ENCODE peak calls at places on chromosomes 12 and 14, in seven cellular contexts. U is BJ, Q is PC-3, G is glutamatergic neuron, W is GM12864, K is H9, C is tibial nerve. I is an unnamed sample.

GRCh38 chr12:25269701-25270100 is 19.0 kb upstream of the KRAS start:
- DNase-seq in U (no peak), Q (no peak), G (no peak), W (no peak), K (no peak), C (no peak), I (no peak)

GRCh38 chr12:87094356-87094755 is 838.2 kb upstream of the MGAT4C start:
- DNase-seq in U (no peak), Q (no peak), G (no peak), W (no peak), K (no peak), C (no peak), I (no peak)

GRCh38 chr14:23631702-23632460 is 4.3 kb upstream of the DHRS2 start:
- DNase-seq in U (no peak), Q (peak), G (peak), W (peak), K (peak), C (no peak), I (peak)

GRCh38 chr12:50315803-50316202 is 32.5 kb upstream of the LIMA1 start:
- DNase-seq in U (no peak), Q (no peak), G (no peak), W (no peak), K (no peak), C (no peak), I (no peak)

GRCh38 chr12:26317942-26318565 is 122.7 kb downstream of the SSPN start:
- DNase-seq in U (peak), Q (peak), G (no peak), W (no peak), K (no peak), C (no peak), I (no peak)

GRCh38 chr12:65586796-65587195 is 237.5 kb upstream of the HMGA2 start:
- DNase-seq in U (no peak), Q (no peak), G (no peak), W (no peak), K (no peak), C (no peak), I (no peak)

GRCh38 chr14:103121161-103121845 is 2.0 kb upstream of the TNFAIP2 start:
- DNase-seq in U (no peak), Q (no peak), G (no peak), W (no peak), K (peak), C (peak), I (no peak)

GRCh38 chr14:44149597-44149996 is 357.5 kb downstream of the FSCB start:
- DNase-seq in U (no peak), Q (peak), G (peak), W (no peak), K (peak), C (no peak), I (no peak)

GRCh38 chr14:64218344-64219240 is 75.6 kb downstream of the ESR2 start:
- DNase-seq in U (no peak), Q (no peak), G (no peak), W (no peak), K (no peak), C (no peak), I (no peak)

GRCh38 chr12:53733051-53733812 is 6.0 kb upstream of the CALCOCO1 start:
- DNase-seq in U (peak), Q (peak), G (no peak), W (no peak), K (no peak), C (no peak), I (no peak)

GRCh38 chr12:88309546-88309945 is 167.4 kb downstream of the TMTC3 start:
- DNase-seq in U (no peak), Q (peak), G (no peak), W (no peak), K (no peak), C (no peak), I (no peak)

GRCh38 chr14:39731912-39732311 is 299.7 kb upstream of the FBXO33 start:
- DNase-seq in U (no peak), Q (peak), G (no peak), W (peak), K (no peak), C (no peak), I (no peak)

GRCh38 chr14:101783260-101784016 is 21.9 kb downstream of the PPP2R5C start:
- DNase-seq in U (no peak), Q (no peak), G (no peak), W (no peak), K (no peak), C (no peak), I (no peak)

GRCh38 chr14:96215845-96216244 is 11.2 kb downstream of the BDKRB2 start:
- DNase-seq in U (no peak), Q (no peak), G (no peak), W (no peak), K (no peak), C (no peak), I (no peak)

GRCh38 chr12:77725611-77726010 is 105.1 kb upstream of the NAV3 start:
- DNase-seq in U (peak), Q (no peak), G (no peak), W (no peak), K (no peak), C (no peak), I (no peak)

GRCh38 chr12:77723308-77723707 is 107.4 kb upstream of the NAV3 start:
- DNase-seq in U (no peak), Q (no peak), G (no peak), W (no peak), K (no peak), C (no peak), I (no peak)

GRCh38 chr12:77724367-77724957 is 106.2 kb upstream of the NAV3 start:
- DNase-seq in U (no peak), Q (peak), G (no peak), W (no peak), K (no peak), C (no peak), I (no peak)

GRCh38 chr12:77720258-77720657 is 110.4 kb upstream of the NAV3 start:
- DNase-seq in U (no peak), Q (no peak), G (no peak), W (no peak), K (no peak), C (no peak), I (no peak)
- TF ChIP-seq CTCF in U (peak), Q (peak), G (peak), W (no peak), K (peak), C (no peak), I (no peak)

DNA sequence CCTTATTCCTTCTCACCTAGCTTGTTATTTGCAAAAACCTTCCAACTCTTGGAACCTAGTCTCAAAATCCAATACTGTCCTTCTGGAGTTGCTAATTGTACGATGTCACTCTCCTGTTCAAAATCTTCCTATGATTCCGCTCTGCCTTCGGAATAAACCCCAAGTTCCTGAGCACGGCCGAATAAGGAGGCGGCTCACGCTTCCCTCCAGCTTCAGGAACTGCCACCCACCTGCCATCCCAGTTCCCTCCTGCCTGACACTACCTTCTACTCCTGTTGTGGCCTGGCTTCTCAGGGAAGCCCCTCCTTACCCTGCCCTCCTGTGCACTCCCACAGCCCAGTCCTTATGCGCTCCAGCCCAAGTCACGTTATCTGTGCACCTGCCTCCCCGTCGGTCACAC is 73.2 kb downstream of the SETD3 start:
- DNase-seq in U (no peak), Q (no peak), G (no peak), W (no peak), K (no peak), C (no peak), I (no peak)
- TF ChIP-seq CTCF in U (no peak), Q (no peak), G (no peak), W (no peak), K (no peak), C (no peak), I (no peak)

GRCh38 chr12:121227294-121227693 is 17.4 kb downstream of the P2RX4 start:
- DNase-seq in U (no peak), Q (peak), G (no peak), W (peak), K (no peak), C (no peak), I (peak)
- TF ChIP-seq CTCF in U (no peak), Q (no peak), G (no peak), W (peak), K (no peak), C (no peak), I (no peak)

DNA sequence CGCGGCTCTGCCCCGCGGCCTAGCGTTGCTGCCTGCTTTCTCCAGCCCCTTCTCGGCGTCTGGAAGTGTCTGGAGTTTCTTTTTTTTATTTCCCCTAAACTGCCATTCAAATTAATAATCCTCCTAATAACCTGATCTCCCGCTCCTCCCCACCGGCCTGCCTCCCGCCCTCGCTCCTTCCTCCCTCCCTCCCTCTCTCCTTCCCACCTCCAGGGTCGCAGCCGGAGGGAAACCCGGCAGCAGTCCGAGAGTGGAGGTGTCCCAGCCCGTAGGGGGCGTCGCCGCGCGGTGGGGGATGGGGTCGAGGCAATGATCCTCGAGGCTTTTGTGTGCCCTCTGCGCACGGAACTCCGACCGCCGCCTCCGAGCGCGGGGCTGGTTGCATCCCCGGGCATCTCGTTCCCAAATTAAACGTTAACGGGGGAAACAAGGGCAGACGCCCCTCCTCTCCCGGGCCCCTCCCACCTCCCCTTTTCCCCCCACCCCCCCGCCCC is 1.1 kb upstream of the SOCS2 start:
- DNase-seq in U (no peak), Q (peak), G (peak), W (no peak), K (peak), C (peak), I (peak)
- TF ChIP-seq CTCF in U (peak), Q (peak), G (peak), W (peak), K (peak), C (peak), I (peak)

I was measured in GM20000.